ENCODE peak calls at places on chromosome 2, in nine cellular contexts. V, S, O, Z, Q, F, P, Y and M are unnamed samples.

GRCh38 chr2:167783266-167784070 is 463.9 kb downstream of the STK39 start:
- DNase-seq in V (peak), S (no peak), O (no peak), Z (peak), Q (no peak), F (no peak), P (no peak), Y (no peak), M (no peak)

GRCh38 chr2:216351172-216351925 is 20.9 kb downstream of the MARCHF4 start:
- DNase-seq in V (peak), S (peak), O (no peak), Z (no peak), Q (no peak), F (no peak), P (no peak), Y (no peak), M (no peak)

GRCh38 chr2:197310940-197311485 is 433 bp upstream of the ANKRD44 start:
- DNase-seq in V (no peak), S (no peak), O (no peak), Z (no peak), Q (no peak), F (no peak), P (no peak), Y (no peak), M (no peak)

GRCh38 chr2:134009440-134009839 is 244.4 kb upstream of the MGAT5 start:
- DNase-seq in V (no peak), S (no peak), O (no peak), Z (no peak), Q (no peak), F (no peak), P (no peak), Y (no peak), M (no peak)

GRCh38 chr2:180015951-180016709 is 9.0 kb upstream of the CWC22 start:
- DNase-seq in V (peak), S (peak), O (no peak), Z (peak), Q (peak), F (no peak), P (no peak), Y (no peak), M (peak)

GRCh38 chr2:102387763-102388546 is 32.4 kb downstream of the IL18R1 start:
- DNase-seq in V (no peak), S (no peak), O (no peak), Z (no peak), Q (no peak), F (no peak), P (no peak), Y (peak), M (no peak)

GRCh38 chr2:12318427-12319057 is 398.2 kb upstream of the TRIB2 start:
- DNase-seq in V (peak), S (peak), O (no peak), Z (peak), Q (peak), F (no peak), P (no peak), Y (no peak), M (peak)

GRCh38 chr2:144111443-144111842 is 408.5 kb downstream of the ZEB2 start:
- DNase-seq in V (peak), S (peak), O (no peak), Z (peak), Q (peak), F (no peak), P (no peak), Y (no peak), M (peak)

GRCh38 chr2:11515441-11516071 is 18.3 kb upstream of the GREB1 start:
- DNase-seq in V (no peak), S (no peak), O (no peak), Z (no peak), Q (no peak), F (no peak), P (no peak), Y (no peak), M (no peak)

GRCh38 chr2:71706836-71707235 is 253.5 kb downstream of the DYSF start:
- DNase-seq in V (no peak), S (no peak), O (peak), Z (no peak), Q (no peak), F (no peak), P (no peak), Y (no peak), M (no peak)

GRCh38 chr2:2644040-2644439 is 313.0 kb upstream of the MYT1L start:
- DNase-seq in V (no peak), S (no peak), O (no peak), Z (no peak), Q (no peak), F (no peak), P (no peak), Y (no peak), M (no peak)

GRCh38 chr2:150135223-150135883 is 352.1 kb downstream of the RND3 start:
- DNase-seq in V (no peak), S (peak), O (no peak), Z (no peak), Q (no peak), F (peak), P (no peak), Y (no peak), M (no peak)

GRCh38 chr2:241198381-241199282 is 10.2 kb downstream of the ANO7 start:
- DNase-seq in V (no peak), S (no peak), O (no peak), Z (no peak), Q (no peak), F (no peak), P (no peak), Y (peak), M (no peak)

GRCh38 chr2:127410871-127411396 is 7.3 kb upstream of the PROC start:
- DNase-seq in V (peak), S (peak), O (peak), Z (peak), Q (peak), F (no peak), P (no peak), Y (no peak), M (no peak)

GRCh38 chr2:29281585-29281984 is 166.4 kb downstream of the CLIP4 start:
- DNase-seq in V (peak), S (peak), O (no peak), Z (peak), Q (no peak), F (peak), P (no peak), Y (no peak), M (no peak)

GRCh38 chr2:105671156-105671555 is 73.6 kb upstream of the NCK2 start:
- DNase-seq in V (peak), S (peak), O (no peak), Z (no peak), Q (no peak), F (peak), P (no peak), Y (no peak), M (no peak)

GRCh38 chr2:35973737-35974132 is 381.8 kb upstream of the CRIM1 start:
- DNase-seq in V (no peak), S (no peak), O (no peak), Z (no peak), Q (no peak), F (peak), P (no peak), Y (no peak), M (no peak)

GRCh38 chr2:241592126-241592845 is 33.7 kb downstream of the BOK start:
- DNase-seq in V (no peak), S (no peak), O (peak), Z (no peak), Q (no peak), F (no peak), P (no peak), Y (no peak), M (no peak)

GRCh38 chr2:201808070-201808469 is 1.7 kb downstream of the CDK15 start:
- DNase-seq in V (no peak), S (no peak), O (no peak), Z (no peak), Q (no peak), F (no peak), P (no peak), Y (no peak), M (no peak)

GRCh38 chr2:200592414-200593075 is 6.7 kb downstream of the AOX1 start:
- DNase-seq in V (peak), S (no peak), O (no peak), Z (no peak), Q (no peak), F (peak), P (no peak), Y (no peak), M (no peak)

GRCh38 chr2:207395535-207396251 is 134.1 kb upstream of the CREB1 start:
- DNase-seq in V (peak), S (no peak), O (no peak), Z (no peak), Q (no peak), F (no peak), P (no peak), Y (no peak), M (peak)

GRCh38 chr2:96374211-96374951 is 38.8 kb downstream of the NCAPH start:
- DNase-seq in V (peak), S (no peak), O (no peak), Z (peak), Q (no peak), F (peak), P (no peak), Y (no peak), M (peak)

GRCh38 chr2:128494307-128494639 is 175.6 kb upstream of the HS6ST1 start:
- DNase-seq in V (no peak), S (no peak), O (no peak), Z (no peak), Q (no peak), F (no peak), P (no peak), Y (no peak), M (no peak)

GRCh38 chr2:201858781-201859180 is 52.4 kb downstream of the CDK15 start:
- DNase-seq in V (peak), S (peak), O (no peak), Z (peak), Q (no peak), F (peak), P (no peak), Y (peak), M (no peak)

GRCh38 chr2:172578054-172578453 is 22.2 kb downstream of the PDK1 start:
- DNase-seq in V (peak), S (no peak), O (no peak), Z (no peak), Q (no peak), F (no peak), P (no peak), Y (no peak), M (no peak)

GRCh38 chr2:6958616-6959235 is 41.5 kb downstream of the RNF144A start:
- DNase-seq in V (no peak), S (no peak), O (no peak), Z (no peak), Q (no peak), F (no peak), P (no peak), Y (no peak), M (peak)

GRCh38 chr2:154978710-154979109 is 280.2 kb downstream of the KCNJ3 start:
- DNase-seq in V (no peak), S (no peak), O (no peak), Z (no peak), Q (no peak), F (no peak), P (no peak), Y (no peak), M (no peak)

GRCh38 chr2:109005686-109006204 is 16.7 kb upstream of the EDAR start:
- DNase-seq in V (no peak), S (peak), O (no peak), Z (peak), Q (no peak), F (no peak), P (no peak), Y (no peak), M (no peak)

GRCh38 chr2:136787970-136788369 is 22.6 kb downstream of the THSD7B start:
- DNase-seq in V (no peak), S (no peak), O (no peak), Z (no peak), Q (no peak), F (no peak), P (no peak), Y (no peak), M (no peak)

GRCh38 chr2:48849770-48850169 is 94.2 kb upstream of the LHCGR start:
- DNase-seq in V (peak), S (peak), O (no peak), Z (peak), Q (peak), F (no peak), P (no peak), Y (no peak), M (peak)

GRCh38 chr2:126893606-126894005 is 5.1 kb upstream of the TEX51 start:
- DNase-seq in V (no peak), S (no peak), O (no peak), Z (no peak), Q (no peak), F (no peak), P (no peak), Y (no peak), M (no peak)

GRCh38 chr2:201129044-201129505 is 13.1 kb downstream of the CFLAR start:
- DNase-seq in V (peak), S (peak), O (no peak), Z (peak), Q (peak), F (peak), P (no peak), Y (peak), M (no peak)

GRCh38 chr2:187547353-187547979 is 6.8 kb downstream of the TFPI start:
- DNase-seq in V (peak), S (peak), O (no peak), Z (peak), Q (peak), F (no peak), P (no peak), Y (no peak), M (peak)

GRCh38 chr2:74864728-74865722 is 31.1 kb downstream of the HK2 start:
- DNase-seq in V (peak), S (peak), O (no peak), Z (no peak), Q (no peak), F (no peak), P (no peak), Y (no peak), M (no peak)

GRCh38 chr2:102951249-102951648 is 189.4 kb downstream of the TMEM182 start:
- DNase-seq in V (no peak), S (no peak), O (no peak), Z (no peak), Q (no peak), F (no peak), P (no peak), Y (no peak), M (no peak)

GRCh38 chr2:60746318-60746717 is 9.8 kb upstream of the PAPOLG start:
- DNase-seq in V (no peak), S (no peak), O (no peak), Z (no peak), Q (no peak), F (no peak), P (no peak), Y (no peak), M (peak)
- H3K4me3 ChIP-seq in V (no peak), S (no peak), O (no peak), Z (no peak), Q (no peak), F (no peak), P (no peak), Y (no peak), M (no peak)

GRCh38 chr2:113236367-113237159 is 42.2 kb downstream of the PAX8 start:
- DNase-seq in V (no peak), S (no peak), O (no peak), Z (no peak), Q (no peak), F (no peak), P (no peak), Y (no peak), M (no peak)
- H3K4me3 ChIP-seq in V (peak), S (peak), O (peak), Z (peak), Q (peak), F (no peak), P (no peak), Y (no peak), M (peak)

GRCh38 chr2:196131384-196131861 is 40.0 kb downstream of the STK17B start:
- DNase-seq in V (peak), S (peak), O (no peak), Z (no peak), Q (no peak), F (no peak), P (no peak), Y (peak), M (no peak)
- H3K4me3 ChIP-seq in V (no peak), S (no peak), O (no peak), Z (no peak), Q (no peak), F (no peak), P (no peak), Y (no peak), M (no peak)

DNA sequence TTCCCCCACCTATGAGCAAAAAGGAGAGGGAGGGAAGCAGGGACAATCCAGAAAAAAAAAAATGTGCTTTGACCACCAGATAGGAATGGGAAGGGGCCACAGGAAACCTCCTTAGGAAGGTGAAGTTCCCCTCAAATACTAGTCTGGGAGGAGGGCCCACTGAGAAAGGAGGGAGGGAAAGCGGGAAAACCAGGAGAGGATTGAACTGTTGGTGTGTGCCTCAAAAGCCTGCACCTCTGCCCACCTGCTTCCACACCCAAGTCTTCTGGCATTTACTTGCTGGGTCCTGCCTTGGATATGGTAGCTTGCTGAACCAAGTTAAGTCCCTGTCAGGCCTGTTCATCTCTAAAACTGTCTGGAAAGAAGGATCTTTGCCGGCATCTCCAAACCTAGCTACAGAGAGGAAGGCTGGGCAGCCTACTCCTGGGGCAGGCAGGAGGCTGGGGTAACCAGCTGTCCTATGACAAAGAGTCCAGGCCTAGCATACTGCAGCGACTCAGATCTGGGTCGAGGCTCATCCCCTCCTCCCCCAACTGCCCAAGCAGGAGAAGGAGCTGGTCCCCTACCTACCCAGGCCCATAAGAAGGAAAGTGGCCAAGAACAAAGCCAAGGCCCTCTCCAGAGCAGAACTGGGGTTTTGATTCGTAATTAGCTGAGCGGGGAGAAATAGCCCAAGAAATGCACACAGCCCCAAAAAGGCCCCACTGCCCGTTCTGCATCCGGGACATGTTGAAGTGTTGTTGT is 3.0 kb downstream of the EN1 start:
- DNase-seq in V (no peak), S (no peak), O (peak), Z (no peak), Q (no peak), F (no peak), P (no peak), Y (no peak), M (no peak)
- H3K4me3 ChIP-seq in V (no peak), S (peak), O (no peak), Z (peak), Q (no peak), F (no peak), P (no peak), Y (no peak), M (peak)

DNA sequence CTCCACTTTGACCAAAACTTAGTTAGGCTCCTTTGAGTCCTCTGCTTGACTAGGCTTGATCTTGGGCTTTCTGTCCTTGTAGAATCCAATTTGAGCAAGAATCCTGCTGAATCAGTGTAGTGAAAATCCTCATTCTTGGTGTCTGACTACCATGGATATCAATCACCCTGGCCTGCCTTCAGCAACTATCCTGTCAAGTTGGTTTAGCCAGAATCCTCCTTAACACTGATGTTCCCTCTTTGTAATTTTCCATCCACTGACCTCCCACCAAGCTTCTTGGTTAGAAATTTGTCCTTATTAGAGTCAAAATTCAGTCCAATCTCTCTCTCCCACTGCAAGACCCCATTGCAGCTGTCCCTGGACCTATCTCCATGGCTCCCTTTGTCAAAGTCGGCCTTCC is 494 bp upstream of the RBM45 start:
- DNase-seq in V (no peak), S (no peak), O (no peak), Z (no peak), Q (no peak), F (no peak), P (no peak), Y (no peak), M (no peak)
- H3K4me3 ChIP-seq in V (no peak), S (peak), O (no peak), Z (peak), Q (no peak), F (no peak), P (peak), Y (no peak), M (no peak)

GRCh38 chr2:170821631-170822291 is 5.1 kb downstream of the GAD1 start:
- DNase-seq in V (no peak), S (no peak), O (peak), Z (no peak), Q (no peak), F (no peak), P (no peak), Y (no peak), M (no peak)
- H3K4me3 ChIP-seq in V (no peak), S (peak), O (peak), Z (no peak), Q (no peak), F (no peak), P (peak), Y (no peak), M (no peak)